ENCODE peak calls at places on chromosomes 5 and 9, in four cellular contexts. K is body of pancreas; W is heart right ventricle; V is CD8-positive, alpha-beta T cell. Q is an unnamed sample.

GRCh38 chr5:122220498-122220897 is 91.2 kb downstream of the ZNF474 start:
- DNase-seq in W (no peak), V (no peak), K (no peak), Q (no peak)

GRCh38 chr9:684950-685340 is 156.6 kb upstream of the DMRT1 start:
- DNase-seq in K (no peak), W (no peak), V (no peak), Q (no peak)

GRCh38 chr5:42715791-42716190 is 40.8 kb upstream of the CCDC152 start:
- DNase-seq in W (no peak), V (no peak), K (no peak), Q (no peak)

GRCh38 chr5:69136296-69136695 is 30.7 kb upstream of the CCNB1 start:
- DNase-seq in K (no peak), V (no peak), W (no peak), Q (peak; percentile 36)

GRCh38 chr9:109992293-109992692 is 212.3 kb downstream of the PALM2AKAP2 start:
- DNase-seq in K (no peak), W (no peak), V (no peak), Q (no peak)

GRCh38 chr5:53091304-53091703 is 18.3 kb downstream of the MOCS2 start:
- DNase-seq in V (no peak), W (no peak), K (no peak), Q (no peak)

GRCh38 chr5:73519531-73520283 is 21.5 kb downstream of the BTF3 start:
- DNase-seq in K (peak; percentile 69), W (peak; percentile 13), V (peak; percentile 66), Q (peak; percentile 85)

GRCh38 chr5:172521338-172521932 is 67.1 kb upstream of the SH3PXD2B start:
- DNase-seq in V (no peak), K (no peak), W (no peak), Q (no peak)

GRCh38 chr5:132199116-132199680 is 28.5 kb downstream of the P4HA2 start:
- DNase-seq in W (no peak), K (no peak), V (no peak), Q (no peak)

GRCh38 chr5:89457411-89458329 is 574.7 kb upstream of the MEF2C start:
- DNase-seq in K (peak; percentile 25), W (peak; percentile 46), V (no peak), Q (no peak)

GRCh38 chr5:59569608-59570334 is 323.8 kb downstream of the PDE4D start:
- DNase-seq in K (no peak), V (no peak), W (no peak), Q (peak; percentile 29)
- TF ChIP-seq CTCF in K (no peak), V (no peak), W (no peak), Q (peak; percentile 67)

DNA sequence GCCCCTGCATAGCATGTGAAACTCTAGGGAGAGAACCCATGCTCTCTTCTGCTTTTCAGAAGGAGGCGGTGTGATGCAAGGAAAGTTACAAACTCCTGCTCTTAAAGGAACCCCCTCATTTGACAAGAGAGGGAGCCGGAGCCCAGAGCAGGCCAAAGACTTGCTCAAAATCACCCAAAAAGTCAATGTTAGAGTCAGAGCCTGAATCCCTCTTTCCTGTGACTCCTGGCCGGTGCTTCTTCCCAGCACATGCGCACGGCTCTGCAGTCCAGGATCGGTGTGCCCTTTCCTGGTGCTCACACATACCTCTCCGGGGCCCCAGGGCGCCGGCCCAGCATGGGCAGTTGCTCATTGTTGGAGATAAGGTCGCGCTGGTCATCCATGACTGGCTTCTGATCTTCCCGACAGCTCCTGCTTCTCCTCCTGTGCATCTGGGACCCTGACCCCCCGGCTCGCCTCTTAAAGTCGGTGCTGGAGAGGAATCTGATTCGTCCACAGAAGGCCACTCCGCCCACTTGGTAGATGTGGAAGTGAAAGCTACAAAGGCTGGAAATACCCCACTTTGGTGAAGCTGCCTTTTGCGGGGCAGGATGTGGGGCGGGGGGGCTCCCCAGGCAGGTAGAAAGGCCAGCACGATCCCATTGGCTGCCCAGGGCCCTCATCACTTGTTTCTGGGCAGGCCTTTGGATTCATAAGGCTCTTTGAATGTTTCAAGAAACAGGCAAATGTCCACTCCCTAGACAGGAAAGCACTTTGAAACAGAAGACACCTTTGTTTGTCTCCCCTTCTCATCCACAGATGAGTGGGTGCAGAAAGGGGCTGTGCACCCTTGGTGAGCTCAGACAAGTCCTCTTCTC is at the start of gene CD74:
- DNase-seq in W (peak; percentile 71), V (peak; percentile 96), K (peak; percentile 73), Q (peak; percentile 99)
- H3K4me1 ChIP-seq in W (peaks cover 33% of the 10 kb centered on the region), V (peaks cover 39% of the 10 kb centered on the region), K (peaks cover 18% of the 10 kb centered on the region), Q (peaks cover 65% of the 10 kb centered on the region)

GRCh38 chr5:179079165-179079987 is 19.2 kb downstream of the ZNF354C start:
- DNase-seq in V (no peak), W (no peak), K (no peak), Q (no peak)

GRCh38 chr5:179080724-179081123 is 20.6 kb downstream of the ZNF354C start:
- DNase-seq in W (no peak), K (no peak), V (no peak), Q (no peak)
- H3K9me3 ChIP-seq in W (peaks cover 18% of the 10 kb centered on the region), K (no peaks in the 10 kb centered on the region), V (peaks cover 77% of the 10 kb centered on the region), Q (peaks cover 24% of the 10 kb centered on the region)

DNA sequence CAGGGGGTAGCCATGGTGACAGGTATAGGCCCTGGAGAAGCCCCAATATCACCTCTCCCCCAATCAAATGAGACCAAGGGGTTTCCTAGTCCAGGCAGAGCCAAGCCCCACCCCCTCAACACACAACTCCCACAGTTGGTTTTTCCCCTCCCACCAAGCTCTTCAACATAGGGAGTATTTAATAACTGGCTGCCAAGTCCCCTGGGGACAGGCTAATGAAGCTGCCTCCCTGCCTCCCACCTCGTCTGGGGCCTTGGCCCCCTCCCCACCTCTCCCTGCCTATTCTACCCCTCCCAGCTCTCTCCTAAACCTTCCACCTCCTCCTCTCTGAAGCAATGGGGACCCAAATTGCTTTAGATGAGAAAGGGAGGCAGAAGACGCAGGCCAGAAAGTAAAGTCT is 23.4 kb downstream of the CPLX2 start:
- DNase-seq in W (no peak), V (no peak), K (no peak), Q (no peak)
- TF ChIP-seq CTCF in W (no peak), V (no peak), K (no peak), Q (no peak)

GRCh38 chr9:97986466-97986865 is 3.3 kb downstream of the ANP32B start:
- DNase-seq in W (no peak), V (no peak), K (no peak), Q (peak; percentile 61)
- H3K4me1 ChIP-seq in W (peaks cover 51% of the 10 kb centered on the region), V (peaks cover 69% of the 10 kb centered on the region), K (peaks cover 48% of the 10 kb centered on the region), Q (peaks cover 73% of the 10 kb centered on the region)

GRCh38 chr5:65943771-65944170 is 17.4 kb downstream of the ERBIN start:
- DNase-seq in W (no peak), V (no peak), K (no peak), Q (no peak)
- H3K9me3 ChIP-seq in W (no peaks in the 10 kb centered on the region), V (no peaks in the 10 kb centered on the region), K (no peaks in the 10 kb centered on the region), Q (peaks cover 4% of the 10 kb centered on the region)

DNA sequence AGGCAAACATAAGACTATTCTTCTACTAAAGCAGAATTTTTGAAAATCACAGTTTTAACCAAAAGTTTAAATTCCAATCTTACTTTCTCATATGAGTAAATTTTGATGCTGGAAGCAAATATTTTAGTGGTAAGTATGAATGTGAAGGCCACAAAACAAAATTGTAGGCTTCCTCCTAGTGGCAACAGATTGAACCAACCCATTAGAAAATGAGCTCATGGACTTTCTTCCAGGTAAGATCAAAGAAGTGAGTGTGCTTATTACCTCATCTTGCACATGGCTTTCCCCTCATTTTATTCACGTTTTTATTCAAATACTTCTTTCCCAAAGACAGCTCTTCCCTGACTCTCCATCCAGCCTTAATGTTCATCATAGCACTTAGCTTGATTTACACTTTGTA is 16.5 kb upstream of the RLN2 start:
- DNase-seq in K (no peak), W (no peak), V (no peak), Q (peak; percentile 10)
- TF ChIP-seq CTCF in K (no peak), W (no peak), V (no peak), Q (peak; percentile 51)

DNA sequence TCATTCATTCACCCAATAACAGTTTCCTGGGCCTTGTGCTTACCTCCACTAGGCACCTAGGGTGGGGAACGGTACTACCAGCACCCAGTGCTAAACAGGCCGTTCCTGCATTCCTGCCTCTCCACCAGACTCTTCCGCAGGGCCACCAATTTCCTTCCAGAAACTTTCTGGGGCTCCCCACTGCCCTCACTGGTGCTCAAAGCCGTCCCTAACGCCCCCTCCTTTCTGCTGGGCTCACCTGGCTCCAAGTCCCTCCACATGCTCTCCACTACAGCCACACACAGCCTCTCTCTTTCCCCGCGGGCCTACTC is 1.4 kb downstream of the PHF19 start:
- DNase-seq in K (no peak), W (no peak), V (no peak), Q (peak; percentile 31)
- H3K4me1 ChIP-seq in K (peaks cover 19% of the 10 kb centered on the region), W (peaks cover 6% of the 10 kb centered on the region), V (peaks cover 43% of the 10 kb centered on the region), Q (peaks cover 64% of the 10 kb centered on the region)